ENCODE peak calls at places on chromosomes 7 and 10, in six cellular contexts. O is colonic mucosa, X is osteocyte, G is kidney, K is DND-41, R is lower lobe of right lung. Y is an unnamed sample.

GRCh38 chr7:130598056-130598455 is 70.5 kb downstream of the COPG2 start:
- DNase-seq in O (no peak), X (no peak), G (no peak), K (no peak), R (no peak), Y (no peak)

GRCh38 chr7:132434041-132434440 is 142.2 kb downstream of the PLXNA4 start:
- DNase-seq in O (no peak), X (no peak), G (no peak), K (no peak), R (no peak), Y (no peak)

GRCh38 chr7:129634361-129635034 is 23.0 kb downstream of the NRF1 start:
- DNase-seq in O (no peak), X (no peak), G (no peak), K (no peak), R (no peak), Y (no peak)

GRCh38 chr7:148723846-148724245 is 25.1 kb downstream of the CUL1 start:
- DNase-seq in O (no peak), X (no peak), G (no peak), K (no peak), R (no peak), Y (no peak)

GRCh38 chr10:31103096-31103495 is 71.4 kb upstream of the ZNF438 start:
- DNase-seq in O (no peak), X (no peak), G (no peak), K (peak; percentile 57), R (no peak), Y (no peak)

GRCh38 chr10:44477021-44477420 is 92.1 kb upstream of the CXCL12 start:
- DNase-seq in O (no peak), X (no peak), G (peak; percentile 65), K (no peak), R (no peak), Y (no peak)

GRCh38 chr7:142795339-142795863 is 24.6 kb downstream of the PRSS2 start:
- DNase-seq in O (no peak), X (no peak), G (peak; percentile 59), K (peak; percentile 90), R (no peak), Y (peak; percentile 81)

GRCh38 chr10:53315709-53316108 is 543.1 kb upstream of the MBL2 start:
- DNase-seq in O (no peak), X (no peak), G (no peak), K (no peak), R (no peak), Y (no peak)

GRCh38 chr7:519429-519973 is at the start of gene PDGFA:
- DNase-seq in O (no peak), X (no peak), G (peak; percentile 88), K (no peak), R (no peak), Y (peak; percentile 27)

GRCh38 chr7:55563596-55564325 is 8.5 kb downstream of the VOPP1 start:
- DNase-seq in O (no peak), X (no peak), G (no peak), K (no peak), R (no peak), Y (no peak)

GRCh38 chr10:17848646-17849045 is 39.5 kb downstream of the MRC1 start:
- DNase-seq in O (no peak), X (no peak), G (no peak), K (peak; percentile 54), R (no peak), Y (no peak)

GRCh38 chr7:44618754-44619153 is 12.3 kb downstream of the OGDH start:
- DNase-seq in O (no peak), X (no peak), G (no peak), K (no peak), R (no peak), Y (peak; percentile 46)

GRCh38 chr10:49225218-49225876 is 37.2 kb upstream of the TMEM273 start:
- DNase-seq in O (no peak), X (no peak), G (no peak), K (no peak), R (no peak), Y (no peak)

GRCh38 chr7:5646846-5647245 is 134.6 kb downstream of the RNF216 start:
- DNase-seq in O (no peak), X (no peak), G (no peak), K (no peak), R (no peak), Y (no peak)

GRCh38 chr10:21510218-21511070 is 15.0 kb downstream of the SKIDA1 start:
- DNase-seq in O (no peak), X (no peak), G (no peak), K (no peak), R (no peak), Y (no peak)

GRCh38 chr10:90751107-90751997 is 106.5 kb downstream of the HTR7 start:
- DNase-seq in O (peak; percentile 32), X (no peak), G (no peak), K (peak; percentile 53), R (no peak), Y (peak; percentile 71)

GRCh38 chr10:90745565-90745964 is 112.3 kb downstream of the HTR7 start:
- DNase-seq in O (no peak), X (no peak), G (no peak), K (no peak), R (no peak), Y (no peak)

GRCh38 chr10:90743291-90743690 is 114.5 kb downstream of the HTR7 start:
- DNase-seq in O (no peak), X (no peak), G (no peak), K (no peak), R (no peak), Y (no peak)

GRCh38 chr10:90742189-90742588 is 115.7 kb downstream of the HTR7 start:
- DNase-seq in O (no peak), X (no peak), G (no peak), K (no peak), R (no peak), Y (no peak)

GRCh38 chr10:90746829-90747228 is 111.0 kb downstream of the HTR7 start:
- DNase-seq in O (no peak), X (no peak), G (no peak), K (no peak), R (no peak), Y (no peak)
- TF ChIP-seq CTCF in O (no peak), X (no peak), G (no peak), K (no peak), R (no peak), Y (no peak)

GRCh38 chr10:86632009-86632800 is 22.1 kb upstream of the OPN4 start:
- DNase-seq in O (no peak), X (no peak), G (no peak), K (no peak), R (no peak), Y (no peak)
- TF ChIP-seq CTCF in O (no peak), X (peak; percentile 30), G (peak; percentile 10), K (no peak), R (peak; percentile 20), Y (no peak)

GRCh38 chr7:29239638-29240037 is 45.1 kb downstream of the CHN2 start:
- DNase-seq in O (no peak), X (no peak), G (no peak), K (no peak), R (no peak), Y (peak; percentile 28)
- TF ChIP-seq CTCF in O (peak; percentile 68), X (peak; percentile 17), G (peak; percentile 21), K (peak; percentile 32), R (peak; percentile 53), Y (peak; percentile 55)

GRCh38 chr7:144854839-144855424 is 19.1 kb upstream of the TPK1 start:
- DNase-seq in O (no peak), X (no peak), G (no peak), K (no peak), R (no peak), Y (no peak)
- TF ChIP-seq CTCF in O (peak; percentile 55), X (peak; percentile 70), G (peak; percentile 27), K (peak; percentile 50), R (peak; percentile 45), Y (peak; percentile 42)